ENCODE peak calls at places on chromosomes 11 and 22, in ten cellular contexts. A is astrocyte, G is WTC11, I is AG09309, S is endothelial cell, K is Caco-2, Q is thoracic aorta, Y is HCT116, R is GM13977, H is pancreas. Z is an unnamed sample.

GRCh38 chr22:37747090-37747714 is 50.4 kb downstream of the TRIOBP start:
- DNase-seq in A (peak), G (no peak), I (no peak), S (peak), K (no peak), Q (no peak), Y (no peak), R (no peak), H (no peak), Z (no peak)

GRCh38 chr11:120660024-120660565 is 148.5 kb downstream of the GRIK4 start:
- DNase-seq in A (peak), G (peak), I (no peak), S (peak), K (peak), Q (no peak), Y (peak), R (peak), H (no peak), Z (peak)

GRCh38 chr11:47881145-47881544 is 33.0 kb upstream of the NUP160 start:
- DNase-seq in A (no peak), G (no peak), I (no peak), S (no peak), K (no peak), Q (no peak), Y (no peak), R (no peak), H (no peak), Z (no peak)

GRCh38 chr11:85658180-85658579 is 6.7 kb downstream of the CREBZF start:
- DNase-seq in A (no peak), G (no peak), I (no peak), S (no peak), K (no peak), Q (no peak), Y (no peak), R (no peak), H (no peak), Z (no peak)

GRCh38 chr11:66346476-66347424 is 679 bp downstream of the B4GAT1 start:
- DNase-seq in A (no peak), G (no peak), I (no peak), S (no peak), K (no peak), Q (no peak), Y (no peak), R (no peak), H (peak), Z (peak)

GRCh38 chr11:23988381-23989006 is 508.4 kb upstream of the LUZP2 start:
- DNase-seq in A (peak), G (no peak), I (no peak), S (no peak), K (no peak), Q (no peak), Y (no peak), R (no peak), H (no peak), Z (no peak)

GRCh38 chr11:123135863-123136446 is 59.1 kb downstream of the CLMP start:
- DNase-seq in A (no peak), G (no peak), I (no peak), S (no peak), K (no peak), Q (no peak), Y (no peak), R (no peak), H (no peak), Z (no peak)

GRCh38 chr11:111402411-111402810 is 23.3 kb upstream of the POU2AF1 start:
- DNase-seq in A (no peak), G (no peak), I (no peak), S (no peak), K (no peak), Q (no peak), Y (no peak), R (no peak), H (no peak), Z (no peak)

GRCh38 chr22:21778705-21779363 is 43.2 kb upstream of the YPEL1 start:
- DNase-seq in A (peak), G (no peak), I (no peak), S (no peak), K (no peak), Q (no peak), Y (no peak), R (no peak), H (no peak), Z (no peak)

GRCh38 chr11:74449369-74449931 is 17.9 kb downstream of the KCNE3 start:
- DNase-seq in A (peak), G (no peak), I (peak), S (peak), K (peak), Q (no peak), Y (peak), R (peak), H (no peak), Z (no peak)

GRCh38 chr11:68857037-68857586 is 15.4 kb upstream of the CPT1A start:
- DNase-seq in A (no peak), G (no peak), I (no peak), S (no peak), K (no peak), Q (no peak), Y (no peak), R (no peak), H (no peak), Z (no peak)

GRCh38 chr11:68859123-68859522 is 17.4 kb upstream of the CPT1A start:
- DNase-seq in A (no peak), G (no peak), I (no peak), S (no peak), K (no peak), Q (no peak), Y (no peak), R (no peak), H (no peak), Z (no peak)

GRCh38 chr11:68854273-68854958 is 12.7 kb upstream of the CPT1A start:
- DNase-seq in A (no peak), G (no peak), I (no peak), S (no peak), K (no peak), Q (no peak), Y (no peak), R (no peak), H (no peak), Z (no peak)

GRCh38 chr11:68852628-68853027 is 10.9 kb upstream of the CPT1A start:
- DNase-seq in A (no peak), G (no peak), I (no peak), S (no peak), K (no peak), Q (no peak), Y (no peak), R (no peak), H (no peak), Z (no peak)

DNA sequence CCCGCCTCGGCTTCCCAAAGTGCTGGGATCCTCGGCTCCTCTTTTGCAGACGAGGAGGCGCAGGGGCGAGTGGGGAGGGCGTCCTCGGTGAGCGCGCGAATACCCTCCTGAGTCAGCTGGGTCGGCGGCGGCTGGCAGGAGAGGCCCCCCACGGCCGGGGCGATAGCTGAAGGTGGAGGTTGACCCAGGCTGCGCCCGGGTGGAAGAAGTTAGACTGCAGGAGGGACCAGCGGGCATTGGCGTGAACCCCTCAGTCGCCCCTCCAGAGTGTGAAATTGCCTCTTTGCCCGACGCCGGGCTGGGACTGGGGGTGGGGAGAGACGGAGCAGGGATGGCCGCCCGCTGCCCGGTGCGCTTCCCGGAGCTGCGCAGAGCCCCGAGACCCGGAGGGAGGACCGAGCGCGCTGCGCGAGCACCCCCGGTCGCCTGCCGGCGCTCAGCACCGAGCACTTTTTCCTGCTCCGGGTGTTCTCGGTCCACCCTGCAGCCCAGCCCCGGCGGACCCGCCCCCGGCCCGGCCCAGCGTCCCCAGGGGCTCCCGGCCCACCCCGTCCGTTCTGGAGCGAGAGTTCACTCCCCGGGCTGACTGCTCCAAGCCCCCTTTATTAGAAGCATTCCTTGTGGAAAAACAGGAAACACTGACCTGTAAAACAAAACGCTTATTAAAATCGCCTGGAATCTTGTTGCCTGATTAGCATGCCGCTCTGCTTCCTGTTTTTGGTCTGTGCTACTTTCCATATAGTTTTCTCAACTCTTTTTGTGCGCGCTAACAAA is 13.7 kb upstream of the CPT1A start:
- DNase-seq in A (peak), G (peak), I (no peak), S (peak), K (no peak), Q (no peak), Y (no peak), R (peak), H (peak), Z (peak)
- TF ChIP-seq CTCF in A (no peak), G (no peak), I (peak), S (no peak), K (no peak), Q (no peak), Y (no peak), R (no peak), H (no peak), Z (no peak)

GRCh38 chr11:808427-809286 is 1.1 kb upstream of the RPLP2 start:
- DNase-seq in A (no peak), G (no peak), I (no peak), S (no peak), K (peak), Q (no peak), Y (no peak), R (no peak), H (no peak), Z (no peak)
- TF ChIP-seq CTCF in A (no peak), G (no peak), I (no peak), S (no peak), K (no peak), Q (no peak), Y (no peak), R (no peak), H (no peak), Z (no peak)

GRCh38 chr11:62233730-62234129 is 8.3 kb upstream of the SCGB1D2 start:
- DNase-seq in A (no peak), G (no peak), I (no peak), S (no peak), K (no peak), Q (no peak), Y (no peak), R (no peak), H (no peak), Z (no peak)
- TF ChIP-seq CTCF in A (no peak), G (no peak), I (peak), S (no peak), K (peak), Q (no peak), Y (peak), R (peak), H (no peak), Z (no peak)

GRCh38 chr22:42116848-42117424 is 13.7 kb downstream of the CYP2D6 start:
- DNase-seq in A (no peak), G (peak), I (no peak), S (no peak), K (no peak), Q (no peak), Y (no peak), R (no peak), H (no peak), Z (no peak)
- TF ChIP-seq CTCF in A (no peak), G (no peak), I (no peak), S (no peak), K (peak), Q (no peak), Y (peak), R (no peak), H (no peak), Z (no peak)

Z was measured in glutamatergic neuron.